ENCODE peak calls at places on chromosome 12, in four cellular contexts. Y is heart right ventricle, D is heart left ventricle, S is body of pancreas. V is an unnamed sample.

GRCh38 chr12:121232977-121233627 is 23.2 kb downstream of the P2RX4 start:
- DNase-seq in S (no peak), Y (no peak), D (no peak), V (no peak)

GRCh38 chr12:124419292-124420040 is 124.6 kb downstream of the RFLNA start:
- DNase-seq in Y (no peak), S (no peak), D (no peak), V (no peak)

GRCh38 chr12:47377414-47378221 is 297.9 kb upstream of the AMIGO2 start:
- DNase-seq in S (peak; percentile 44), Y (peak; percentile 92), D (peak; percentile 87), V (peak; percentile 91)

GRCh38 chr12:114693532-114693931 is 9.6 kb upstream of the TBX3 start:
- DNase-seq in S (no peak), D (no peak), Y (no peak), V (no peak)

GRCh38 chr12:111434680-111435338 is 29.1 kb downstream of the SH2B3 start:
- DNase-seq in Y (peak; percentile 76), S (peak; percentile 70), D (peak; percentile 73), V (peak; percentile 59)

GRCh38 chr12:53061404-53062010 is 11.6 kb downstream of the TNS2 start:
- DNase-seq in D (no peak), Y (no peak), S (peak; percentile 89), V (peak; percentile 69)

GRCh38 chr12:5171701-5172100 is 128.0 kb downstream of the KCNA5 start:
- DNase-seq in D (peak; percentile 13), S (peak; percentile 12), Y (peak; percentile 23), V (peak; percentile 0)

GRCh38 chr12:43338848-43339526 is 213.0 kb downstream of the ADAMTS20 start:
- DNase-seq in S (peak; percentile 8), Y (peak; percentile 31), D (peak; percentile 22), V (peak; percentile 64)

GRCh38 chr12:52371716-52372115 is 4.4 kb upstream of the KRT85 start:
- DNase-seq in D (no peak), S (no peak), Y (no peak), V (no peak)

GRCh38 chr12:94553130-94553519 is 93.5 kb upstream of the CEP83 start:
- DNase-seq in Y (no peak), D (no peak), S (no peak), V (peak; percentile 87)

GRCh38 chr12:52023182-52023975 is 16.6 kb downstream of the TAMALIN start:
- DNase-seq in Y (peak; percentile 86), S (peak; percentile 87), D (peak; percentile 87), V (peak; percentile 64)

GRCh38 chr12:121223283-121223946 is 13.5 kb downstream of the P2RX4 start:
- DNase-seq in Y (no peak), D (no peak), S (peak; percentile 36), V (peak; percentile 17)

GRCh38 chr12:102300824-102301461 is 103.3 kb upstream of the PMCH start:
- DNase-seq in S (peak; percentile 44), D (no peak), Y (no peak), V (peak; percentile 63)

GRCh38 chr12:90631581-90631980 is 323.4 kb downstream of the CCER1 start:
- DNase-seq in D (no peak), S (no peak), Y (no peak), V (no peak)

GRCh38 chr12:104423273-104423672 is 33.5 kb upstream of the CHST11 start:
- DNase-seq in D (no peak), Y (no peak), S (no peak), V (peak; percentile 40)

GRCh38 chr12:30700216-30700900 is 4.7 kb upstream of the IPO8 start:
- DNase-seq in D (no peak), S (no peak), Y (no peak), V (no peak)

GRCh38 chr12:59444932-59445331 is 150.9 kb upstream of the SLC16A7 start:
- DNase-seq in D (no peak), S (peak; percentile 5), Y (no peak), V (peak; percentile 23)

GRCh38 chr12:62865860-62866407 is 69.0 kb downstream of the PPM1H start:
- DNase-seq in S (no peak), Y (no peak), D (no peak), V (no peak)

GRCh38 chr12:107349008-107349747 is 255.8 kb upstream of the CRY1 start:
- DNase-seq in D (no peak), Y (no peak), S (peak; percentile 62), V (peak; percentile 94)

GRCh38 chr12:30753233-30753632 is 1.5 kb downstream of the CAPRIN2 start:
- DNase-seq in Y (no peak), D (no peak), S (no peak), V (peak; percentile 61)

GRCh38 chr12:32671930-32672785 is 6.9 kb upstream of the DNM1L start:
- DNase-seq in S (peak; percentile 73), D (peak; percentile 55), Y (peak; percentile 60), V (peak; percentile 70)

GRCh38 chr12:79358716-79359341 is 331.9 kb downstream of the PAWR start:
- DNase-seq in D (no peak), S (no peak), Y (no peak), V (no peak)

GRCh38 chr12:113154351-113154973 is 4.9 kb downstream of the CFAP73 start:
- DNase-seq in D (no peak), S (no peak), Y (no peak), V (no peak)

GRCh38 chr12:113152196-113152834 is 2.8 kb downstream of the CFAP73 start:
- DNase-seq in S (no peak), Y (no peak), D (no peak), V (no peak)

GRCh38 chr12:113155060-113155459 is 5.5 kb downstream of the CFAP73 start:
- DNase-seq in S (no peak), D (no peak), Y (no peak), V (no peak)

GRCh38 chr12:113151655-113152054 is 2.1 kb downstream of the CFAP73 start:
- DNase-seq in S (no peak), D (no peak), Y (no peak), V (no peak)

DNA sequence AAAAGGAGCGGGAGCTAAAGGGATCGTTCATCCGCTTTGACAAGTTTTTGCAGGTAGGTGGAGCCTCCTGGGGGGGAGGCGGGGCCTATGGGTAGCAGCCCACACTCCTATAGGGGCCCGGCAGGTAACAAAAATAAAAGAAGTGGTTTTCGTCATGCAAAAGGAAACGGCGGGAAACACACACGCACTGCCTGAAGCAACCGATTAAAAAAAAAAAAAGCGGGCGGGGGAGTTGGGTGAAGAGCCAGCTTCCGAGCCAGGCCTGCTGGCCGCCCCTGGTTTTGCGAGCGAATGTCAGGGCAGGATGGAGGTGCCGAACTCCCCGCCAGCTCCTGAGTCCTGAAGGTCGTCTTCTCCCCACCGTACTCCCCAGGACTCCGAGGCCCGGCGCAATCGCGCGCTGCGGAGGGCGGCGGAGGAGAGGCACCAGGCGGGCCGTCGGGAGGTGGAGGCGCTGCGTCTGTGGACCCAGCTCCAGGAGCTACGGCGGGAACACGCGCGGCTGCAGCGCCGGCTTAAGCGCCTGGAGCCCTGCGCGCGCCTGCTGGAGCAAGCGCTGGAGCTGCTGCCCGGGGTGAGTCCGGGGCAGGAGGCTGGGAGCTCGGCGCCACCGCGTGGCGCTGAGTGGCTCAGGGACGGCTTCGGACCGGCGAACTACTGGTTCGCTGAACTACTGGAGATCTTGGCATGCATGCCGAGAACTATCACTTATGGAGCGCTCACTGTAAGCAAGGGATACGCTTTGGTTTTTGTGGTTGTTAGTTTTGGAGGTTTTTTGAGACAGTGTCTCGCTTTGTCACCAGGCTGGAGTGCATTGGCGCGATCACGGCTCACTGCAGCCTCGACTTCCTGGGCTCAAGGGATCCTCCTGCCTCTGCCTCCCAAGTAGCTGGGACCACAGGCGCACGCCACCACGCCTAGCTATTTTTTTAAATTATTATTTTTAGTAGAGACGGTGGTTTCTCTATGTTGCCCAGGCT is 3.6 kb downstream of the CFAP73 start:
- DNase-seq in S (peak; percentile 73), Y (peak; percentile 45), D (peak; percentile 59), V (peak; percentile 76)
- TF ChIP-seq CTCF in S (peak; percentile 64), Y (peak; percentile 61), D (peak; percentile 65), V (peak; percentile 38)

GRCh38 chr12:1662761-1663439 is 28.0 kb upstream of the ADIPOR2 start:
- DNase-seq in Y (peak; percentile 32), S (peak; percentile 81), D (no peak), V (no peak)
- TF ChIP-seq CTCF in Y (peak; percentile 35), S (peak; percentile 77), D (peak; percentile 39), V (no peak)

GRCh38 chr12:48865441-48866290 is at the start of gene RND1:
- DNase-seq in Y (peak; percentile 93), D (peak; percentile 93), S (peak; percentile 97), V (peak; percentile 95)
- TF ChIP-seq CTCF in Y (no peak), D (peak; percentile 41), S (peak; percentile 25), V (no peak)

GRCh38 chr12:11228268-11228879 is 41.1 kb downstream of the PRB3 start:
- DNase-seq in S (peak; percentile 36), D (no peak), Y (no peak), V (peak; percentile 67)
- TF ChIP-seq CTCF in S (peak; percentile 47), D (peak; percentile 44), Y (peak; percentile 52), V (peak; percentile 86)

DNA sequence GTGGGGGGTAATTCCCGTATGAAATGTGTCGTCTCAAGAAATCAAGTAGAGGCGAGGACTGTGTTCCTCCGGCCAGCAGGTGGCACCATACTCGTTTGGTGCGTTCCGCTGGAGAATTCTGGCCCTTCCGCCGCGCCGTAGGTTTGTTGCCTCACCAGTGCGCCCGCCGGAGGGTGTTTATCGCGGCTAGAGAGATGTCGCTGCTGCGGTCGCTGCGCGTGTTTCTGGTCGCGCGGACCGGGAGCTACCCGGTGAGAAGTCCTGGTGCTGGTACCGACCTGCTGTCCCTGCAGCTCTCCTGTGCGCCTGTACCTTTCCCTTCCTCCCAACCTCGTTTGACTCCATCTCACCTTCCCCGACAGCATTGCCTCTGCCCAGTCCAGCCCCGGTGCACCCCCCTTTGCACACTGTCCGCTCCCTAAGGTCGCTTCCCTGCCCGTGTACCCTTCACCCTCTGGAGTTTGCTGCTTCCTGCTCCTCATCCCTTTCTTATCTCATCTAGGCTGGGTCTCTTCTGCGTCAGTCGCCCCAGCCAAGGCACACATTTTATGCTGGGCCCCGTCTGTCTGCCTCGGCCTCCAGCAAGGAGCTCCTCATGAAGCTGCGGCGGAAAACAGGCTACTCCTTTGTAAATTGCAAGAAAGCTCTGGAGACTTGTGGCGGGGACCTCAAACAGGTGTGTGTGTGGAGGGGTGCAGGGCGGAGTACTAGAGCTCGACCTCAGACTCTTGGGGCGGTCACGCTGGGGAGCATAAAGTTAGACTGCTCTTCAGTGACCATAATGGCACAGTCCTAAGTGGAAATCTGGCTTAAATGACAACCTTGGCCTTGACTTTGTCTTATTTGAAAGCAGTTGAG is at the start of gene TSFM:
- DNase-seq in D (peak; percentile 98), S (peak; percentile 96), Y (peak; percentile 99), V (peak; percentile 95)
- TF ChIP-seq CTCF in D (peak; percentile 92), S (peak; percentile 98), Y (peak; percentile 94), V (peak; percentile 90)

GRCh38 chr12:130218682-130219081 is 56.4 kb downstream of the FZD10 start:
- DNase-seq in D (no peak), S (no peak), Y (no peak), V (no peak)

GRCh38 chr12:130220361-130220760 is 58.1 kb downstream of the FZD10 start:
- DNase-seq in D (no peak), Y (no peak), S (no peak), V (no peak)

GRCh38 chr12:130213249-130213648 is 51.0 kb downstream of the FZD10 start:
- DNase-seq in S (no peak), Y (no peak), D (no peak), V (no peak)

GRCh38 chr12:130212384-130212783 is 50.1 kb downstream of the FZD10 start:
- DNase-seq in D (no peak), S (no peak), Y (no peak), V (no peak)

GRCh38 chr12:130214686-130215370 is 52.6 kb downstream of the FZD10 start:
- DNase-seq in S (no peak), Y (no peak), D (no peak), V (peak; percentile 13)
- TF ChIP-seq CTCF in S (no peak), Y (no peak), D (no peak), V (no peak)

GRCh38 chr12:92857818-92858217 is 71.3 kb downstream of the EEA1 start:
- DNase-seq in S (no peak), Y (no peak), D (no peak), V (no peak)
- TF ChIP-seq CTCF in S (no peak), Y (no peak), D (no peak), V (no peak)

V was measured in MCF 10A.